ENCODE peak calls at places on chromosomes 5 and 9, in four cellular contexts. One of them, this sample, is unnamed.

GRCh38 chr5:90301248-90301647 is 108.3 kb downstream of the CETN3 start:
- DNase-seq in mesenchymal stem cell: no peak
- DNase-seq in sigmoid colon: no peak
- DNase-seq in Panc1: no peak
- DNase-seq in this sample: no peak

GRCh38 chr5:72988769-72989168 is 32.9 kb downstream of the FCHO2 start:
- DNase-seq in Panc1: no peak
- DNase-seq in mesenchymal stem cell: peak; percentile 11
- DNase-seq in sigmoid colon: no peak
- DNase-seq in this sample: no peak

GRCh38 chr9:114080773-114081440 is 2.8 kb upstream of the AMBP start:
- DNase-seq in Panc1: no peak
- DNase-seq in mesenchymal stem cell: no peak
- DNase-seq in sigmoid colon: peak; percentile 47
- DNase-seq in this sample: peak; percentile 76

GRCh38 chr5:886716-887325 is 5.8 kb downstream of the BRD9 start:
- DNase-seq in mesenchymal stem cell: no peak
- DNase-seq in sigmoid colon: peak; percentile 63
- DNase-seq in Panc1: no peak
- DNase-seq in this sample: no peak

GRCh38 chr9:107489144-107489673 is 360 bp downstream of the KLF4 start:
- DNase-seq in mesenchymal stem cell: no peak
- DNase-seq in sigmoid colon: no peak
- DNase-seq in Panc1: no peak
- DNase-seq in this sample: no peak

GRCh38 chr9:33817327-33818166 is 587 bp downstream of the UBE2R2 start:
- DNase-seq in sigmoid colon: peak; percentile 83
- DNase-seq in mesenchymal stem cell: peak; percentile 89
- DNase-seq in Panc1: no peak
- DNase-seq in this sample: peak; percentile 72

GRCh38 chr9:126119731-126120130 is 206.9 kb upstream of the MVB12B start:
- DNase-seq in sigmoid colon: no peak
- DNase-seq in mesenchymal stem cell: no peak
- DNase-seq in Panc1: no peak
- DNase-seq in this sample: no peak

GRCh38 chr9:2209400-2209799 is 194.3 kb downstream of the SMARCA2 start:
- DNase-seq in sigmoid colon: no peak
- DNase-seq in Panc1: no peak
- DNase-seq in mesenchymal stem cell: no peak
- DNase-seq in this sample: no peak

GRCh38 chr5:107519900-107520354 is 150.8 kb downstream of the EFNA5 start:
- DNase-seq in mesenchymal stem cell: peak; percentile 53
- DNase-seq in Panc1: no peak
- DNase-seq in sigmoid colon: no peak
- DNase-seq in this sample: no peak

GRCh38 chr9:131984564-131984963 is 95.1 kb downstream of the MED27 start:
- DNase-seq in sigmoid colon: no peak
- DNase-seq in mesenchymal stem cell: peak; percentile 56
- DNase-seq in Panc1: no peak
- DNase-seq in this sample: no peak

GRCh38 chr5:155025890-155026289 is 12.3 kb downstream of the KIF4B start:
- DNase-seq in Panc1: no peak
- DNase-seq in mesenchymal stem cell: no peak
- DNase-seq in sigmoid colon: no peak
- DNase-seq in this sample: no peak

GRCh38 chr9:107422189-107422802 is 67.3 kb downstream of the KLF4 start:
- DNase-seq in Panc1: no peak
- DNase-seq in mesenchymal stem cell: peak; percentile 86
- DNase-seq in sigmoid colon: peak; percentile 75
- DNase-seq in this sample: peak; percentile 60

GRCh38 chr5:143699121-143699520 is 112.8 kb upstream of the HMHB1 start:
- DNase-seq in sigmoid colon: no peak
- DNase-seq in mesenchymal stem cell: no peak
- DNase-seq in Panc1: no peak
- DNase-seq in this sample: no peak

GRCh38 chr5:53469946-53470687 is 10.3 kb upstream of the FST start:
- DNase-seq in Panc1: no peak
- DNase-seq in sigmoid colon: no peak
- DNase-seq in mesenchymal stem cell: no peak
- DNase-seq in this sample: no peak

GRCh38 chr9:122059214-122059978 is 33.7 kb downstream of the TTLL11 start:
- DNase-seq in sigmoid colon: no peak
- DNase-seq in Panc1: no peak
- DNase-seq in mesenchymal stem cell: no peak
- DNase-seq in this sample: no peak

GRCh38 chr5:160685695-160686094 is 166.3 kb downstream of the ATP10B start:
- DNase-seq in sigmoid colon: no peak
- DNase-seq in Panc1: no peak
- DNase-seq in mesenchymal stem cell: no peak
- DNase-seq in this sample: no peak

GRCh38 chr9:82052081-82052480 is 63.5 kb downstream of the SPATA31D1 start:
- DNase-seq in sigmoid colon: no peak
- DNase-seq in mesenchymal stem cell: no peak
- DNase-seq in Panc1: no peak
- DNase-seq in this sample: no peak

GRCh38 chr9:97831843-97832636 is 21.0 kb upstream of the FOXE1 start:
- DNase-seq in Panc1: no peak
- DNase-seq in sigmoid colon: no peak
- DNase-seq in mesenchymal stem cell: no peak
- DNase-seq in this sample: no peak

GRCh38 chr9:106025449-106025848 is 331.1 kb downstream of the TMEM38B start:
- DNase-seq in mesenchymal stem cell: no peak
- DNase-seq in sigmoid colon: no peak
- DNase-seq in Panc1: no peak
- DNase-seq in this sample: no peak

GRCh38 chr5:9194509-9194908 is 351.4 kb downstream of the SEMA5A start:
- DNase-seq in sigmoid colon: no peak
- DNase-seq in Panc1: no peak
- DNase-seq in mesenchymal stem cell: no peak
- DNase-seq in this sample: no peak

GRCh38 chr5:5192681-5193080 is 52.6 kb downstream of the ADAMTS16 start:
- DNase-seq in sigmoid colon: no peak
- DNase-seq in Panc1: no peak
- DNase-seq in mesenchymal stem cell: peak; percentile 5
- DNase-seq in this sample: no peak

GRCh38 chr5:96816430-96816939 is 8.7 kb upstream of the ERAP1 start:
- DNase-seq in sigmoid colon: no peak
- DNase-seq in Panc1: no peak
- DNase-seq in mesenchymal stem cell: no peak
- DNase-seq in this sample: no peak

GRCh38 chr5:20367178-20367577 is 379.2 kb upstream of the CDH18 start:
- DNase-seq in sigmoid colon: no peak
- DNase-seq in Panc1: no peak
- DNase-seq in mesenchymal stem cell: no peak
- DNase-seq in this sample: peak; percentile 87

GRCh38 chr5:174737335-174737734 is 13.0 kb downstream of the MSX2 start:
- DNase-seq in Panc1: no peak
- DNase-seq in mesenchymal stem cell: no peak
- DNase-seq in sigmoid colon: no peak
- DNase-seq in this sample: no peak

GRCh38 chr5:142819292-142819691 is 49.1 kb downstream of the ARHGAP26 start:
- DNase-seq in Panc1: no peak
- DNase-seq in mesenchymal stem cell: no peak
- DNase-seq in sigmoid colon: no peak
- DNase-seq in this sample: no peak

GRCh38 chr5:96816991-96817390 is 9.2 kb upstream of the ERAP1 start:
- DNase-seq in sigmoid colon: no peak
- DNase-seq in mesenchymal stem cell: no peak
- DNase-seq in Panc1: no peak
- DNase-seq in this sample: no peak

GRCh38 chr5:1319436-1320343 is 24.8 kb upstream of the TERT start:
- DNase-seq in sigmoid colon: peak; percentile 47
- DNase-seq in mesenchymal stem cell: no peak
- DNase-seq in Panc1: no peak
- DNase-seq in this sample: no peak

GRCh38 chr5:31362931-31363568 is 168.8 kb downstream of the DROSHA start:
- DNase-seq in mesenchymal stem cell: no peak
- DNase-seq in sigmoid colon: no peak
- DNase-seq in Panc1: no peak
- DNase-seq in this sample: no peak

GRCh38 chr5:152683205-152683604 is 278.1 kb upstream of the NMUR2 start:
- DNase-seq in mesenchymal stem cell: no peak
- DNase-seq in Panc1: no peak
- DNase-seq in sigmoid colon: no peak
- DNase-seq in this sample: no peak

GRCh38 chr5:173953528-173954090 is 35.4 kb upstream of the C5orf47 start:
- DNase-seq in sigmoid colon: no peak
- DNase-seq in mesenchymal stem cell: peak; percentile 80
- DNase-seq in Panc1: peak; percentile 74
- DNase-seq in this sample: no peak

GRCh38 chr9:130217838-130218237 is 45.6 kb downstream of the NCS1 start:
- DNase-seq in mesenchymal stem cell: no peak
- DNase-seq in Panc1: no peak
- DNase-seq in sigmoid colon: no peak
- DNase-seq in this sample: no peak
- H3K4me1 ChIP-seq in mesenchymal stem cell: peaks cover 41% of the 10 kb centered on the region
- H3K4me1 ChIP-seq in Panc1: peaks cover 4% of the 10 kb centered on the region
- H3K4me1 ChIP-seq in sigmoid colon: peaks cover 57% of the 10 kb centered on the region
- H3K4me1 ChIP-seq in this sample: no peaks in the 10 kb centered on the region

GRCh38 chr5:59354274-59354673 is 539.3 kb downstream of the PDE4D start:
- DNase-seq in Panc1: no peak
- DNase-seq in mesenchymal stem cell: no peak
- DNase-seq in sigmoid colon: no peak
- DNase-seq in this sample: no peak
- H3K4me1 ChIP-seq in Panc1: no peaks in the 10 kb centered on the region
- H3K4me1 ChIP-seq in mesenchymal stem cell: peaks cover 3% of the 10 kb centered on the region
- H3K4me1 ChIP-seq in sigmoid colon: peaks cover 60% of the 10 kb centered on the region
- H3K4me1 ChIP-seq in this sample: no peaks in the 10 kb centered on the region

DNA sequence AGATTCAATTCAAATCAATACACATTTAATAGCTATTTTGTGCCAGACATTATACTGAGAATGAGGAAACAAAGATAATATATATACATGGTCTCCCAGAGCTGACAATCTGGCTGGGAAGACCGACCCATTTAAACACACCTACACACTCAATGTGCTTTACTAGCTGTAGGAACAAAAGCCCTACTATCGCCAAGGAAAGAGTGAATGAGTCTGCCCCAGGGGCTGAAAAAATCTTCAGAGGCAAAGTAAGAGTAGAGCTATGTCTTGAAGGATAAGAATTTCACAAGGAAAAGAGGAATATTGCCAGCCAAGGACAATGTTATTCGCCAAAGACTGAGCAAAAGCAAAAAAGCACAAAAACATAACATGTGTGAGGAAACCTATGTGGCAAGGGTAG is 6.6 kb downstream of the PFDN1 start:
- DNase-seq in Panc1: no peak
- DNase-seq in sigmoid colon: no peak
- DNase-seq in mesenchymal stem cell: no peak
- DNase-seq in this sample: no peak
- H3K4me1 ChIP-seq in Panc1: peaks cover 50% of the 10 kb centered on the region
- H3K4me1 ChIP-seq in sigmoid colon: peaks cover 59% of the 10 kb centered on the region
- H3K4me1 ChIP-seq in mesenchymal stem cell: peaks cover 12% of the 10 kb centered on the region
- H3K4me1 ChIP-seq in this sample: peaks cover 27% of the 10 kb centered on the region

DNA sequence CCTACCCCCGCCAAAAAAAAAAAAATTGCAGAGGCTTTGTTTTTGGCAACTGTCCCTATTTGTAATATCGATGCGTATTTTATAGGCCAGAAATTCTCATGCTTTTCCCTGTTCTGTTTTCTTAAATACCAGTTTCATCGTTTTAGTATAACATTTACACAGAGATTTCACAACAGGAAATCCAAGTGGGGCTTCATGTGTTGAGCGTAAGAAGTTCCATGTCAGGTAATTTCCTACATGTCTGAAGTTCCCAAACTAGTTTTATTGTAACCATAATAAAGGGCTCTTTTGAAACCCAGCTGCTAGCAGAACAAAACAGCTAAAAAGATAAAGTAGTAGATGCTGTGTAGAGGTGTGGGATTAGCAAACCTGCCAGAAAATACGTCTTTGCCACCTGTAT is 4.2 kb downstream of the SMC5 start:
- DNase-seq in mesenchymal stem cell: no peak
- DNase-seq in Panc1: no peak
- DNase-seq in sigmoid colon: no peak
- DNase-seq in this sample: no peak
- H3K4me1 ChIP-seq in mesenchymal stem cell: peaks cover 10% of the 10 kb centered on the region
- H3K4me1 ChIP-seq in Panc1: peaks cover 5% of the 10 kb centered on the region
- H3K4me1 ChIP-seq in sigmoid colon: peaks cover 38% of the 10 kb centered on the region
- H3K4me1 ChIP-seq in this sample: peaks cover 41% of the 10 kb centered on the region

GRCh38 chr9:94874316-94874715 is 147.8 kb downstream of the AOPEP start:
- DNase-seq in mesenchymal stem cell: no peak
- DNase-seq in sigmoid colon: no peak
- DNase-seq in Panc1: no peak
- DNase-seq in this sample: no peak
- H3K4me1 ChIP-seq in mesenchymal stem cell: peaks cover 7% of the 10 kb centered on the region
- H3K4me1 ChIP-seq in sigmoid colon: peaks cover 27% of the 10 kb centered on the region
- H3K4me1 ChIP-seq in Panc1: peaks cover 16% of the 10 kb centered on the region
- H3K4me1 ChIP-seq in this sample: peaks cover 25% of the 10 kb centered on the region

GRCh38 chr5:98927988-98928801 is 612 bp downstream of the CHD1 start:
- DNase-seq in mesenchymal stem cell: peak; percentile 79
- DNase-seq in Panc1: no peak
- DNase-seq in sigmoid colon: peak; percentile 88
- DNase-seq in this sample: peak; percentile 63
- H3K4me1 ChIP-seq in mesenchymal stem cell: no peaks in the 10 kb centered on the region
- H3K4me1 ChIP-seq in Panc1: peaks cover 21% of the 10 kb centered on the region
- H3K4me1 ChIP-seq in sigmoid colon: peaks cover 24% of the 10 kb centered on the region
- H3K4me1 ChIP-seq in this sample: peaks cover 29% of the 10 kb centered on the region

DNA sequence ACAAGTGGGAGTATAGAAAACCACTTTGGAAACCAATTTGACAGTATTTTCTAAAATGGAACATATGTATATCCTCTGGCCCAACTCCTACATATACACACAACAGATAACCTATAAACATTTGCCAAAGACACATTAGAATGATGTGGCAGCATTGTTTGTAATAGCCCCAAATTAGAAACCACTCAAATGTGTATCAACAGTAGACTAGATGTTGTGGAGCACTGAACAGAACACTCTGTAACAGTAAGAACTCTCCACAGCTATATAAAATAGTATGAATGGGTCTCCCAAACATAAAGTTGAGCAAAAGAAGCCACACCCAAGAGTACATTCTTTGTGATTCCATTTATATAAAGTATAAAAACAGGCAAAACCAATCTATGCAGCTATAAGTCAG is 6.1 kb downstream of the ZNF622 start:
- DNase-seq in mesenchymal stem cell: no peak
- DNase-seq in sigmoid colon: no peak
- DNase-seq in Panc1: no peak
- DNase-seq in this sample: no peak
- H3K4me1 ChIP-seq in mesenchymal stem cell: peaks cover 13% of the 10 kb centered on the region
- H3K4me1 ChIP-seq in sigmoid colon: peaks cover 33% of the 10 kb centered on the region
- H3K4me1 ChIP-seq in Panc1: peaks cover 14% of the 10 kb centered on the region
- H3K4me1 ChIP-seq in this sample: peaks cover 41% of the 10 kb centered on the region

GRCh38 chr9:109013678-109014145 is 413 bp upstream of the CTNNAL1 start:
- DNase-seq in sigmoid colon: no peak
- DNase-seq in Panc1: no peak
- DNase-seq in mesenchymal stem cell: peak; percentile 78
- DNase-seq in this sample: no peak
- H3K4me1 ChIP-seq in sigmoid colon: peaks cover 33% of the 10 kb centered on the region
- H3K4me1 ChIP-seq in Panc1: peaks cover 31% of the 10 kb centered on the region
- H3K4me1 ChIP-seq in mesenchymal stem cell: peaks cover 11% of the 10 kb centered on the region
- H3K4me1 ChIP-seq in this sample: peaks cover 22% of the 10 kb centered on the region

DNA sequence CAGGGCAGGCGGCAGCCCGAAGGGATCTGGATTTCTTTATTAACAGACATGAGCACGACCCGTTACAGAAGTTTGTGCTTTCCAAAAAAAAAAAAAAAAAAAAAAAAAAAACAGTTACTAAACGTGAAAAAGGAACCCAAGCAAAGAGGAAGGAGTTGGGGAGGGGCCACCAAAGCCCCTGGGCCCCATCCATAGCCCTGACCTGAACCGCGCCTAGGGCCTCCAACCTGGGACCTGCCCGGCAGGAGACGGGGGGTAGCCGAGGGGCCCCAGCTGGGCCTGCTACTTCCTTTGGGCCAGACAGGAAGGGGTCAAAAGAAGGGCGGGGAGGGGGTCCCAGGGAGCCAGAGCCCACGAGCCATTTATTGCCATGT is 10.0 kb downstream of the PRR7 start:
- DNase-seq in mesenchymal stem cell: no peak
- DNase-seq in Panc1: no peak
- DNase-seq in sigmoid colon: no peak
- DNase-seq in this sample: peak; percentile 50
- H3K4me1 ChIP-seq in mesenchymal stem cell: peaks cover 33% of the 10 kb centered on the region
- H3K4me1 ChIP-seq in Panc1: peaks cover 32% of the 10 kb centered on the region
- H3K4me1 ChIP-seq in sigmoid colon: peaks cover 37% of the 10 kb centered on the region
- H3K4me1 ChIP-seq in this sample: peaks cover 4% of the 10 kb centered on the region